ENCODE peak calls at places on chromosomes 6 and 20, in nine cellular contexts. U is stomach, T is heart left ventricle, Z is tibial nerve, I is endothelial cell of umbilical vein, R is adrenal gland, Q is A549, A is prostate gland, B is transverse colon. P is an unnamed sample.

GRCh38 chr6:74044417-74045096 is 348.6 kb downstream of the CD109 start:
- DNase-seq in U (no peak), T (no peak), Z (no peak), I (no peak), R (no peak), Q (peak; percentile 4), A (no peak), B (no peak), P (no peak)

GRCh38 chr20:46013826-46014516 is 5.3 kb downstream of the MMP9 start:
- DNase-seq in U (peak; percentile 68), T (peak; percentile 74), Z (no peak), I (peak; percentile 31), R (peak; percentile 65), Q (peak; percentile 81), A (no peak), B (peak; percentile 60), P (peak; percentile 70)

GRCh38 chr6:36351152-36351571 is 14.5 kb upstream of the BNIP5 start:
- DNase-seq in U (no peak), T (no peak), Z (no peak), I (no peak), R (no peak), Q (no peak), A (no peak), B (no peak), P (peak; percentile 63)

GRCh38 chr6:142474446-142475289 is 172.9 kb downstream of the ADGRG6 start:
- DNase-seq in U (peak; percentile 31), T (peak; percentile 51), Z (no peak), I (peak; percentile 71), R (no peak), Q (peak; percentile 65), A (peak; percentile 6), B (no peak), P (peak; percentile 21)

GRCh38 chr6:93139408-93140081 is 279.8 kb downstream of the EPHA7 start:
- DNase-seq in U (no peak), T (no peak), Z (no peak), I (no peak), R (no peak), Q (no peak), A (no peak), B (no peak), P (no peak)

GRCh38 chr6:44925100-44925739 is 402.9 kb upstream of the RUNX2 start:
- DNase-seq in U (no peak), T (no peak), Z (no peak), I (peak; percentile 59), R (no peak), Q (peak; percentile 25), A (no peak), B (no peak), P (no peak)

GRCh38 chr6:108676555-108676954 is 115.8 kb downstream of the FOXO3 start:
- DNase-seq in U (no peak), T (no peak), Z (no peak), I (no peak), R (no peak), Q (no peak), A (no peak), B (no peak), P (no peak)

GRCh38 chr6:168095171-168095691 is 16.2 kb upstream of the FRMD1 start:
- DNase-seq in U (no peak), T (peak; percentile 33), Z (no peak), I (no peak), R (no peak), Q (no peak), A (no peak), B (no peak), P (no peak)

GRCh38 chr6:149153100-149153499 is 164.4 kb upstream of the TAB2 start:
- DNase-seq in U (no peak), T (no peak), Z (no peak), I (no peak), R (no peak), Q (no peak), A (no peak), B (no peak), P (no peak)

GRCh38 chr20:63970714-63971431 is 1.1 kb upstream of the ZNF512B start:
- DNase-seq in U (no peak), T (peak; percentile 3), Z (no peak), I (no peak), R (no peak), Q (no peak), A (no peak), B (no peak), P (no peak)

GRCh38 chr20:63968136-63968927 is 1.4 kb downstream of the ZNF512B start:
- DNase-seq in U (no peak), T (peak; percentile 50), Z (no peak), I (no peak), R (no peak), Q (no peak), A (no peak), B (peak; percentile 7), P (no peak)

GRCh38 chr20:63972312-63973159 is 2.8 kb upstream of the ZNF512B start:
- DNase-seq in U (no peak), T (peak; percentile 66), Z (no peak), I (peak; percentile 74), R (peak; percentile 66), Q (no peak), A (no peak), B (peak; percentile 6), P (no peak)

GRCh38 chr20:63968928-63969760 is 586 bp downstream of the ZNF512B start:
- DNase-seq in U (peak; percentile 27), T (peak; percentile 53), Z (no peak), I (no peak), R (peak; percentile 59), Q (no peak), A (no peak), B (peak; percentile 25), P (peak; percentile 15)

DNA sequence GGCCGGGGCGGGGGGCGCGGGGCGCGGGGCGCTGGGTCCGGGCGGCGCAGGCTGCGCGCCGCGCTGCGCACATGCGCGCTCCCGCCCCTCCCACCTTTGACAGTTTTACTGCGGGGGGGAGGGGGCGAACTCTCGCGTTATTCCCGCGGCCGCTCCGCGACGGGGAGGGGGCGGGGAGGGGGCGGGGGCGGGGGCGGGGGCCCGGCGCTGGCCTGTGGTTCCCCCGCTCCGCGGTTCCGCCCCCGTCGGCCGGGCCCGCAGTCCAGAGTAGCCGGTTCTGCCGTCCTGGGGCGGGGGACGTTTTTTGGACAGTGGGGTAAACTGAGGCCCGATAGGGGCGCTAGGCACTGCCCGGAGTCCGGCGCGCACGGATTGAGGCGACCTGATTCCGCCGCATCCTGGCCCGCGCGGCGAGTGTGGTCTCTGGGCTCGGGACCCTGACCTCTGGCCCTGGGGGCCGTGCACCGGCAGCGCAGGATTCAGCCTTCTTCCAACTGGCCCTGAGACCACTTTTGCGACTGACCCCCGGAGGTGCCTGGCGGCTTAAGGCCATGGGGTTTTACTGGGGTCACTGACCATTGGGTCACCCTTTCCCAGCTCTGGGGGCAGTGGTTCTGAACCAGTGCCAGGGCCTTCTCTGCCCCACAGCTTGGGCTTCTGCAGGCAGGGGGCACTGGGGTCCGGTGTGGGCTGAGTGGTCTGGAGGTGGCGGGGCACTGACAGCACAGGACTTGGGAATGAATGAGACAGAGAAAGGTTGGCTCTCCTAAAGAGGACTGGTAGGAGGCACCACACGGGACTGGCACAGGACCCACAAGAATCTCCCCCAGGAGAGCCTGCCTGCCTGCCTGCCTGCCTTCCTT is at the start of gene ZNF512B:
- DNase-seq in U (peak; percentile 73), T (peak; percentile 83), Z (no peak), I (no peak), R (peak; percentile 81), Q (peak; percentile 59), A (peak; percentile 57), B (peak; percentile 59), P (peak; percentile 79)
- TF ChIP-seq POLR2A in U (no peak), T (no peak), Z (no peak), I (no peak), R (no peak), Q (no peak), A (no peak), B (no peak), P (no peak)

DNA sequence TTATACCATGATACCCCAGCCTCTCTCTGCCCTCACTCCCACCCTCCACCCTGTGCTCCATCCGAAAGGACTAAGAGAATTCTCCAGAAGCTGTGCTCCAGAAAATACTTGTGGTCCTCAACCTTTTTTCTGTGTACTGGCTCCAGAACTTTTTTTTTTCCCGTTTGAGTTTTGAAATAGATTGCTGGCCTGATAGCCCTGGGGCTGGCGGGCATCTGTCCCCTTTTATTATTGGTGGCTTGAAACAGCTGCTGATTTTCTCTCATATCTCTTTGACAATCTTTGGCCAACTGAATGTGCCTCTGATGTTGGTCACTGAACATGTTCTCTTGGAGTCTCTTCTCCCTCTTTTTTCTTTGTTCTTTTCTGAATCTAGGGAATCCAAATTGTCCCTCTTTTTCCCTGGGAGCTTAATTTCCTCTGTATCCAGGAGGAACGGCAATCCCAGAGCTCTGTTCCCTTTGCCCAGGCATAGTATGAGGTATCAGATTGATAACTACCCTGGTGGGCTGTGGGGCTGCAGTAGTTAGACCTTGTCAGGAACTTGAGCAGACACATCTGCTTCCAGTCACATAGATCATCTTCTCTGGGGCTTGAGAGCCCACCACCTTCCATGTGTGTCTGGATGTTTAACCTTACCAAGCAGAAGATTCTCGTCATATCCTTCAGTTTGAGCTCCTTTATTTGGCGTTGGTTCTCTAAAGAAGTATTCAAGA is 1.6 kb downstream of the PPARD start:
- DNase-seq in U (no peak), T (no peak), Z (no peak), I (no peak), R (peak; percentile 44), Q (no peak), A (no peak), B (no peak), P (no peak)
- H3K27ac ChIP-seq in U (peak overlapping the region; percentile 91), T (peak overlapping the region; percentile 93), Z (peak overlapping the region; percentile 93), I (no peak overlapping the region), R (peak overlapping the region; percentile 90), Q (no peak overlapping the region), A (peak overlapping the region; percentile 93), B (peak overlapping the region; percentile 88), P (peak overlapping the region; percentile 89)

GRCh38 chr6:42451595-42452170 is at the start of gene TRERF1:
- DNase-seq in U (peak; percentile 51), T (peak; percentile 73), Z (no peak), I (peak; percentile 30), R (peak; percentile 70), Q (peak; percentile 74), A (peak; percentile 51), B (peak; percentile 64), P (peak; percentile 81)
- TF ChIP-seq POLR2A in U (no peak), T (no peak), Z (no peak), I (no peak), R (no peak), Q (peak; percentile 29), A (no peak), B (peak; percentile 4), P (no peak)

DNA sequence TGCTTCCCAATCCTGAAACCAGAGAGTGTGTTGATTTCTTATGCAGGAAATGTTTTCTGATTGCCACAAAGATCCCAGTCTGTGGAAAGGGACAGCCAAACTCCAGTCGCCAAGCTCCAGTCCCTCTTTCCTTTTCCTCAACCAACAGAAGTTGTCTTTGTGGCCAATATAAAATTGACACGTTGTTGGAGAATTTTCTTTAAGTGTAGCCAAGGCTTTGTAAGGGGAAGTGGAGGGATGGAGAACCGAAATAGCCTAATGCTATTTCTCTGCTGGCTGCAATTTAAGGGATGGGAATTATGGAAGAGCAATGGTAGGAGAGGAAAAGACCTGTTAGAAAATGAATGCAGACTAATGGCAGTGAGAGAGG is 5.4 kb downstream of the ADGRB3 start:
- DNase-seq in U (no peak), T (no peak), Z (no peak), I (no peak), R (no peak), Q (no peak), A (no peak), B (no peak), P (no peak)
- H3K27ac ChIP-seq in U (no peak overlapping the region), T (peak overlapping the region; percentile 60), Z (peak overlapping the region; percentile 53), I (no peak overlapping the region), R (peak overlapping the region; percentile 15), Q (no peak overlapping the region), A (no peak overlapping the region), B (peak overlapping the region; percentile 25), P (no peak overlapping the region)